ENCODE peak calls at places on chromosome 2, in six cellular contexts. One of them, this sample, is unnamed.

GRCh38 chr2:227415538-227416424 is 28.0 kb upstream of the SCYGR1 start:
- DNase-seq in fibroblast of lung: peak
- DNase-seq in body of pancreas: peak
- DNase-seq in lower lobe of right lung: peak
- DNase-seq in transverse colon: no peak
- DNase-seq in GM12865: peak
- DNase-seq in this sample: no peak

GRCh38 chr2:79131687-79132086 is 11.4 kb downstream of the REG1A start:
- DNase-seq in fibroblast of lung: no peak
- DNase-seq in lower lobe of right lung: no peak
- DNase-seq in GM12865: no peak
- DNase-seq in transverse colon: no peak
- DNase-seq in body of pancreas: peak
- DNase-seq in this sample: no peak

GRCh38 chr2:96260404-96261260 is 5.2 kb downstream of the TMEM127 start:
- DNase-seq in body of pancreas: peak
- DNase-seq in lower lobe of right lung: peak
- DNase-seq in transverse colon: peak
- DNase-seq in GM12865: peak
- DNase-seq in fibroblast of lung: peak
- DNase-seq in this sample: peak

GRCh38 chr2:171505374-171505773 is 16.9 kb upstream of the CYBRD1 start:
- DNase-seq in body of pancreas: no peak
- DNase-seq in transverse colon: no peak
- DNase-seq in fibroblast of lung: no peak
- DNase-seq in GM12865: no peak
- DNase-seq in lower lobe of right lung: no peak
- DNase-seq in this sample: no peak

GRCh38 chr2:232508246-232508645 is 11.9 kb upstream of the PRSS56 start:
- DNase-seq in transverse colon: no peak
- DNase-seq in GM12865: no peak
- DNase-seq in body of pancreas: no peak
- DNase-seq in fibroblast of lung: no peak
- DNase-seq in lower lobe of right lung: no peak
- DNase-seq in this sample: no peak

GRCh38 chr2:217816396-217816869 is 186.4 kb downstream of the TNS1 start:
- DNase-seq in transverse colon: no peak
- DNase-seq in body of pancreas: peak
- DNase-seq in GM12865: no peak
- DNase-seq in fibroblast of lung: peak
- DNase-seq in lower lobe of right lung: peak
- DNase-seq in this sample: no peak

GRCh38 chr2:171966688-171967087 is 33.1 kb upstream of the METAP1D start:
- DNase-seq in lower lobe of right lung: no peak
- DNase-seq in body of pancreas: no peak
- DNase-seq in fibroblast of lung: no peak
- DNase-seq in GM12865: no peak
- DNase-seq in transverse colon: no peak
- DNase-seq in this sample: no peak

GRCh38 chr2:233492078-233492477 is 74.5 kb downstream of the USP40 start:
- DNase-seq in transverse colon: no peak
- DNase-seq in fibroblast of lung: no peak
- DNase-seq in lower lobe of right lung: no peak
- DNase-seq in body of pancreas: no peak
- DNase-seq in GM12865: no peak
- DNase-seq in this sample: no peak

GRCh38 chr2:12428786-12429185 is 287.9 kb upstream of the TRIB2 start:
- DNase-seq in lower lobe of right lung: no peak
- DNase-seq in GM12865: no peak
- DNase-seq in fibroblast of lung: peak
- DNase-seq in body of pancreas: no peak
- DNase-seq in transverse colon: no peak
- DNase-seq in this sample: no peak

GRCh38 chr2:240839152-240840143 is 19.4 kb upstream of the KIF1A start:
- DNase-seq in fibroblast of lung: peak
- DNase-seq in transverse colon: no peak
- DNase-seq in GM12865: no peak
- DNase-seq in body of pancreas: no peak
- DNase-seq in lower lobe of right lung: no peak
- DNase-seq in this sample: no peak

GRCh38 chr2:163897799-163898198 is 162.0 kb upstream of the FIGN start:
- DNase-seq in transverse colon: no peak
- DNase-seq in GM12865: no peak
- DNase-seq in lower lobe of right lung: no peak
- DNase-seq in fibroblast of lung: no peak
- DNase-seq in body of pancreas: no peak
- DNase-seq in this sample: no peak

GRCh38 chr2:127740665-127741287 is 39.5 kb downstream of the SFT2D3 start:
- DNase-seq in GM12865: no peak
- DNase-seq in fibroblast of lung: no peak
- DNase-seq in transverse colon: no peak
- DNase-seq in lower lobe of right lung: no peak
- DNase-seq in body of pancreas: no peak
- DNase-seq in this sample: no peak

GRCh38 chr2:182103531-182103930 is 117.9 kb downstream of the PPP1R1C start:
- DNase-seq in fibroblast of lung: no peak
- DNase-seq in lower lobe of right lung: no peak
- DNase-seq in body of pancreas: no peak
- DNase-seq in transverse colon: no peak
- DNase-seq in GM12865: no peak
- DNase-seq in this sample: no peak

GRCh38 chr2:236112466-236112865 is 55.7 kb downstream of the GBX2 start:
- DNase-seq in lower lobe of right lung: no peak
- DNase-seq in transverse colon: no peak
- DNase-seq in fibroblast of lung: no peak
- DNase-seq in body of pancreas: no peak
- DNase-seq in GM12865: no peak
- DNase-seq in this sample: no peak

GRCh38 chr2:72147303-72147970 is at the start of gene CYP26B1:
- DNase-seq in transverse colon: no peak
- DNase-seq in fibroblast of lung: no peak
- DNase-seq in lower lobe of right lung: peak
- DNase-seq in GM12865: no peak
- DNase-seq in body of pancreas: peak
- DNase-seq in this sample: no peak

GRCh38 chr2:177708660-177709328 is 316.2 kb downstream of the AGPS start:
- DNase-seq in body of pancreas: no peak
- DNase-seq in fibroblast of lung: no peak
- DNase-seq in GM12865: no peak
- DNase-seq in transverse colon: no peak
- DNase-seq in lower lobe of right lung: no peak
- DNase-seq in this sample: no peak

GRCh38 chr2:101305492-101306123 is 2.9 kb downstream of the RNF149 start:
- DNase-seq in transverse colon: no peak
- DNase-seq in body of pancreas: no peak
- DNase-seq in fibroblast of lung: peak
- DNase-seq in lower lobe of right lung: no peak
- DNase-seq in GM12865: no peak
- DNase-seq in this sample: no peak

GRCh38 chr2:66364495-66364992 is 70.4 kb upstream of the MEIS1 start:
- DNase-seq in body of pancreas: peak
- DNase-seq in fibroblast of lung: peak
- DNase-seq in transverse colon: no peak
- DNase-seq in lower lobe of right lung: no peak
- DNase-seq in GM12865: no peak
- DNase-seq in this sample: no peak

GRCh38 chr2:95203911-95204310 is 3.4 kb upstream of the ZNF892 start:
- DNase-seq in GM12865: no peak
- DNase-seq in transverse colon: no peak
- DNase-seq in lower lobe of right lung: no peak
- DNase-seq in body of pancreas: no peak
- DNase-seq in fibroblast of lung: no peak
- DNase-seq in this sample: peak

GRCh38 chr2:10079931-10080535 is at the start of gene CYS1:
- DNase-seq in body of pancreas: no peak
- DNase-seq in lower lobe of right lung: no peak
- DNase-seq in GM12865: peak
- DNase-seq in transverse colon: no peak
- DNase-seq in fibroblast of lung: no peak
- DNase-seq in this sample: no peak

GRCh38 chr2:10078001-10078400 is 2.2 kb downstream of the CYS1 start:
- DNase-seq in body of pancreas: no peak
- DNase-seq in fibroblast of lung: no peak
- DNase-seq in GM12865: no peak
- DNase-seq in transverse colon: no peak
- DNase-seq in lower lobe of right lung: no peak
- DNase-seq in this sample: no peak

GRCh38 chr2:10078704-10079191 is 1.5 kb downstream of the CYS1 start:
- DNase-seq in body of pancreas: no peak
- DNase-seq in transverse colon: no peak
- DNase-seq in lower lobe of right lung: no peak
- DNase-seq in GM12865: no peak
- DNase-seq in fibroblast of lung: no peak
- DNase-seq in this sample: no peak

GRCh38 chr2:10079192-10079930 is 850 bp downstream of the CYS1 start:
- DNase-seq in transverse colon: no peak
- DNase-seq in lower lobe of right lung: peak
- DNase-seq in GM12865: no peak
- DNase-seq in body of pancreas: no peak
- DNase-seq in fibroblast of lung: peak
- DNase-seq in this sample: no peak

GRCh38 chr2:10080536-10081304 is 509 bp upstream of the CYS1 start:
- DNase-seq in GM12865: peak
- DNase-seq in fibroblast of lung: no peak
- DNase-seq in body of pancreas: no peak
- DNase-seq in lower lobe of right lung: no peak
- DNase-seq in transverse colon: no peak
- DNase-seq in this sample: peak
- H3K4me3 ChIP-seq in GM12865: peak
- H3K4me3 ChIP-seq in fibroblast of lung: no peak
- H3K4me3 ChIP-seq in body of pancreas: no peak
- H3K4me3 ChIP-seq in lower lobe of right lung: peak
- H3K4me3 ChIP-seq in transverse colon: peak
- H3K4me3 ChIP-seq in this sample: no peak

GRCh38 chr2:1088192-1088860 is 137.7 kb downstream of the SNTG2 start:
- DNase-seq in body of pancreas: no peak
- DNase-seq in fibroblast of lung: peak
- DNase-seq in transverse colon: no peak
- DNase-seq in GM12865: no peak
- DNase-seq in lower lobe of right lung: no peak
- DNase-seq in this sample: no peak
- H3K4me3 ChIP-seq in body of pancreas: no peak
- H3K4me3 ChIP-seq in fibroblast of lung: no peak
- H3K4me3 ChIP-seq in transverse colon: no peak
- H3K4me3 ChIP-seq in GM12865: no peak
- H3K4me3 ChIP-seq in lower lobe of right lung: no peak
- H3K4me3 ChIP-seq in this sample: no peak

GRCh38 chr2:239329972-239330572 is 70.7 kb downstream of the HDAC4 start:
- DNase-seq in GM12865: no peak
- DNase-seq in fibroblast of lung: no peak
- DNase-seq in body of pancreas: peak
- DNase-seq in transverse colon: no peak
- DNase-seq in lower lobe of right lung: no peak
- DNase-seq in this sample: no peak

GRCh38 chr2:239329284-239329971 is 71.4 kb downstream of the HDAC4 start:
- DNase-seq in fibroblast of lung: peak
- DNase-seq in transverse colon: peak
- DNase-seq in body of pancreas: no peak
- DNase-seq in GM12865: no peak
- DNase-seq in lower lobe of right lung: no peak
- DNase-seq in this sample: no peak

GRCh38 chr2:239326831-239327535 is 73.8 kb downstream of the HDAC4 start:
- DNase-seq in lower lobe of right lung: no peak
- DNase-seq in GM12865: peak
- DNase-seq in fibroblast of lung: peak
- DNase-seq in transverse colon: no peak
- DNase-seq in body of pancreas: peak
- DNase-seq in this sample: peak

GRCh38 chr2:239327536-239328305 is 73.1 kb downstream of the HDAC4 start:
- DNase-seq in fibroblast of lung: peak
- DNase-seq in transverse colon: no peak
- DNase-seq in lower lobe of right lung: no peak
- DNase-seq in body of pancreas: no peak
- DNase-seq in GM12865: no peak
- DNase-seq in this sample: no peak

DNA sequence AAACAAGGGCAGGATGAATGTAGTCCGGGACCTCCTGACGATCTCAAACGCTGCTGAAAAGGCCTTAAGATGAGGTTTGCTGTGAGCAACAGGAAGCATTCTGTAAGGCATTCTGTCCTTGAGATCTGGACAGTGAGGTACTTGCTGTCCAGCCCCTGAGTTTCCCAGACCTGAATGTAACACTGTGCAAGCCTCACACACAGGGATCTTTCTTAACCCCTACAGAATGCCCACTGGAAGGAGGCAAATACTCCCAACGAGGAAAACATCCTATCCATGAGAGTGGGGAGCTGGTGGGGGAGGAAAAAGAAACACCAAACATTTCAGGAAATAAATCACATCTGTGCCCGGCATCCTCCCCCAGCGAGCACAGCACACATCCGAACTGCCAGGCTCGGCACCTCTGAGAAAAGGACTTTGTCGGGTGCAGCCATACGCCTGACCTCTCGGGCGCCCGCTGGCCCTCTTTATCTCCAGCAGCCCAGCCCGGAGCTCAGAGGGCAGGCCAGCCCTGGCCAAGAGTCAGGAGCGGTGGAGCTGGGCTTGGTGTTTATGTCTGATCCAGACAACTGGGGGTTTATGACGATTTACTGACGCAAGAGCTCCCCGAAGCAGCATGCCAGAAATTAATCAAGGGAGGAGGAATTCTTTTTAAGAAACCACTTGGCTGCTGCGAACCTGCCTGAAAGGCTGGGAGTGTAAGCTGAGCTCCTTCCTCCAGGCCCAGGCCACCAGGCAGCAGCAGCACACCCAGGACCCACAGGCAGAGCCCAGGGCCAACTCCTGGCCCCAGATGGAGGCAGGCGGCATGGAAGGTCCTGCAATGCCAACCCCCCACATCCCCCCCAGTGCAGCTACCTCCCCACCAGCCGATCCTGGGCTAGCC is 72.3 kb downstream of the HDAC4 start:
- DNase-seq in transverse colon: peak
- DNase-seq in lower lobe of right lung: no peak
- DNase-seq in GM12865: no peak
- DNase-seq in fibroblast of lung: peak
- DNase-seq in body of pancreas: no peak
- DNase-seq in this sample: no peak
- H3K4me3 ChIP-seq in transverse colon: no peak
- H3K4me3 ChIP-seq in lower lobe of right lung: no peak
- H3K4me3 ChIP-seq in GM12865: no peak
- H3K4me3 ChIP-seq in fibroblast of lung: no peak
- H3K4me3 ChIP-seq in body of pancreas: no peak
- H3K4me3 ChIP-seq in this sample: peak

DNA sequence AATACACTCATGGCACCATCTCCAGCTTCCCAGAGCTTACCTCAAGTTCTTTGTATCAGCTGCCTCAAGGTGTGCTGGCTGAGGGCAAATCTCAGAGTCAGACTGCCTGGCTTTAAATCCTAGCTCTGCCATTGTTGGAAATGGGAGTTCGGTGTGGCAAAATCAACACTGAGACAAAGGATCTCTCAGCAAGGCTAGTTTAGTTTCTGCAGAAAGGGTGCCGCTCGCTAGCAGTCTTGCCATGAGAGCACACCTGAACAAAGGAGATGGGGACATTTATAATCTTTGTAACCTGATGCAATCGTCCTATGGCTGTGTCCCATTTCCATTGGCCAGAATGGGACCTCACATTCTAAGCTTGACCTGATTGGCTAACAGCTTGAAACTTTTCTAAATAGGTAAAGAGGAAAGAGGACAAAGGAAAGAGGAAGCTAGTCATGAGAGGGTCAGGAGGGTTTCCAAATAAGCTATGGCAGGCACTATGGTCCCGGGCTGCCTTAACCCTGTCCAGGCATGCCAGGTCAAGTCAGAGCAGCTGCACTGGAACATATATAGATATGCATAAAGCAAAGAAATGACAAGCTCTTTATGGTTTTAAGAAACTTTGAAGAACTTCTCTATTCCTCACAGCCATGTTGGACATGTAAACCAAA is 4.3 kb upstream of the UBE2F start:
- DNase-seq in transverse colon: no peak
- DNase-seq in body of pancreas: no peak
- DNase-seq in lower lobe of right lung: no peak
- DNase-seq in GM12865: no peak
- DNase-seq in fibroblast of lung: no peak
- DNase-seq in this sample: no peak
- H3K4me3 ChIP-seq in transverse colon: no peak
- H3K4me3 ChIP-seq in body of pancreas: no peak
- H3K4me3 ChIP-seq in lower lobe of right lung: no peak
- H3K4me3 ChIP-seq in GM12865: no peak
- H3K4me3 ChIP-seq in fibroblast of lung: no peak
- H3K4me3 ChIP-seq in this sample: no peak